ENCODE peak calls at places on chromosomes 13 and 19, in five cellular contexts. One of them, this sample, is unnamed.

GRCh38 chr13:79258489-79258888 is 147.6 kb downstream of the RBM26 start:
- DNase-seq in Caki2: no peak
- DNase-seq in heart right ventricle: no peak
- DNase-seq in dorsolateral prefrontal cortex: no peak
- DNase-seq in upper lobe of right lung: no peak
- DNase-seq in this sample: no peak

GRCh38 chr13:67231481-67231940 is 1.4 kb upstream of the PCDH9 start:
- DNase-seq in Caki2: peak; percentile 5
- DNase-seq in heart right ventricle: no peak
- DNase-seq in dorsolateral prefrontal cortex: no peak
- DNase-seq in upper lobe of right lung: no peak
- DNase-seq in this sample: no peak

GRCh38 chr19:7492142-7493055 is 3.6 kb upstream of the PEX11G start:
- DNase-seq in Caki2: no peak
- DNase-seq in heart right ventricle: no peak
- DNase-seq in dorsolateral prefrontal cortex: no peak
- DNase-seq in upper lobe of right lung: no peak
- DNase-seq in this sample: no peak

GRCh38 chr13:32443111-32443510 is 15.2 kb upstream of the N4BP2L1 start:
- DNase-seq in Caki2: no peak
- DNase-seq in heart right ventricle: no peak
- DNase-seq in dorsolateral prefrontal cortex: no peak
- DNase-seq in upper lobe of right lung: no peak
- DNase-seq in this sample: no peak

GRCh38 chr13:89239361-89240127 is 1568.4 kb downstream of the SLITRK5 start:
- DNase-seq in Caki2: no peak
- DNase-seq in heart right ventricle: no peak
- DNase-seq in dorsolateral prefrontal cortex: no peak
- DNase-seq in upper lobe of right lung: no peak
- DNase-seq in this sample: no peak

GRCh38 chr13:99652141-99652540 is 150.9 kb downstream of the TM9SF2 start:
- DNase-seq in Caki2: no peak
- DNase-seq in heart right ventricle: no peak
- DNase-seq in dorsolateral prefrontal cortex: no peak
- DNase-seq in upper lobe of right lung: no peak
- DNase-seq in this sample: no peak

GRCh38 chr13:55999709-56000108 is 1141.0 kb upstream of the PRR20A start:
- DNase-seq in Caki2: no peak
- DNase-seq in heart right ventricle: no peak
- DNase-seq in dorsolateral prefrontal cortex: no peak
- DNase-seq in upper lobe of right lung: no peak
- DNase-seq in this sample: no peak

GRCh38 chr13:67018775-67019174 is 211.4 kb downstream of the PCDH9 start:
- DNase-seq in Caki2: no peak
- DNase-seq in heart right ventricle: no peak
- DNase-seq in dorsolateral prefrontal cortex: no peak
- DNase-seq in upper lobe of right lung: no peak
- DNase-seq in this sample: no peak

GRCh38 chr19:48708471-48708870 is 11.1 kb downstream of the MAMSTR start:
- DNase-seq in Caki2: no peak
- DNase-seq in heart right ventricle: no peak
- DNase-seq in dorsolateral prefrontal cortex: no peak
- DNase-seq in upper lobe of right lung: no peak
- DNase-seq in this sample: no peak

GRCh38 chr19:32816555-32817099 is 52.9 kb downstream of the SLC7A9 start:
- DNase-seq in Caki2: no peak
- DNase-seq in heart right ventricle: no peak
- DNase-seq in dorsolateral prefrontal cortex: no peak
- DNase-seq in upper lobe of right lung: no peak
- DNase-seq in this sample: no peak

GRCh38 chr19:42926781-42927180 is 9.1 kb upstream of the PSG6 start:
- DNase-seq in Caki2: no peak
- DNase-seq in heart right ventricle: no peak
- DNase-seq in dorsolateral prefrontal cortex: no peak
- DNase-seq in upper lobe of right lung: no peak
- DNase-seq in this sample: no peak

GRCh38 chr13:100581504-100581903 is 7.1 kb downstream of the GGACT start:
- DNase-seq in Caki2: no peak
- DNase-seq in heart right ventricle: no peak
- DNase-seq in dorsolateral prefrontal cortex: no peak
- DNase-seq in upper lobe of right lung: no peak
- DNase-seq in this sample: no peak

GRCh38 chr19:50817941-50818858 is 5.4 kb downstream of the KLK1 start:
- DNase-seq in Caki2: peak; percentile 53
- DNase-seq in heart right ventricle: peak; percentile 48
- DNase-seq in dorsolateral prefrontal cortex: no peak
- DNase-seq in upper lobe of right lung: peak; percentile 73
- DNase-seq in this sample: no peak

GRCh38 chr13:32309812-32310706 is 5.1 kb downstream of the ZAR1L start:
- DNase-seq in Caki2: peak; percentile 25
- DNase-seq in heart right ventricle: no peak
- DNase-seq in dorsolateral prefrontal cortex: no peak
- DNase-seq in upper lobe of right lung: no peak
- DNase-seq in this sample: no peak

GRCh38 chr19:17951151-17952040 is 15.5 kb upstream of the KCNN1 start:
- DNase-seq in Caki2: no peak
- DNase-seq in heart right ventricle: no peak
- DNase-seq in dorsolateral prefrontal cortex: no peak
- DNase-seq in upper lobe of right lung: no peak
- DNase-seq in this sample: no peak

GRCh38 chr13:74767031-74767430 is 632.8 kb upstream of the KLF12 start:
- DNase-seq in Caki2: no peak
- DNase-seq in heart right ventricle: no peak
- DNase-seq in dorsolateral prefrontal cortex: no peak
- DNase-seq in upper lobe of right lung: no peak
- DNase-seq in this sample: no peak

GRCh38 chr13:73273276-73273675 is 214.5 kb downstream of the KLF5 start:
- DNase-seq in Caki2: no peak
- DNase-seq in heart right ventricle: no peak
- DNase-seq in dorsolateral prefrontal cortex: no peak
- DNase-seq in upper lobe of right lung: no peak
- DNase-seq in this sample: no peak

GRCh38 chr13:109840893-109841287 is 54.5 kb upstream of the IRS2 start:
- DNase-seq in Caki2: no peak
- DNase-seq in heart right ventricle: no peak
- DNase-seq in dorsolateral prefrontal cortex: no peak
- DNase-seq in upper lobe of right lung: no peak
- DNase-seq in this sample: no peak

GRCh38 chr19:3387645-3388589 is 21.5 kb downstream of the NFIC start:
- DNase-seq in Caki2: peak; percentile 83
- DNase-seq in heart right ventricle: peak; percentile 88
- DNase-seq in dorsolateral prefrontal cortex: peak; percentile 91
- DNase-seq in upper lobe of right lung: peak; percentile 93
- DNase-seq in this sample: no peak

GRCh38 chr13:59363950-59364349 is 799.8 kb downstream of the DIAPH3 start:
- DNase-seq in Caki2: no peak
- DNase-seq in heart right ventricle: no peak
- DNase-seq in dorsolateral prefrontal cortex: no peak
- DNase-seq in upper lobe of right lung: no peak
- DNase-seq in this sample: no peak

GRCh38 chr13:113187263-113187669 is 21.2 kb downstream of the PCID2 start:
- DNase-seq in Caki2: peak; percentile 93
- DNase-seq in heart right ventricle: peak; percentile 82
- DNase-seq in dorsolateral prefrontal cortex: peak; percentile 68
- DNase-seq in upper lobe of right lung: no peak
- DNase-seq in this sample: no peak

GRCh38 chr13:40130871-40131636 is 475.6 kb downstream of the COG6 start:
- DNase-seq in Caki2: peak; percentile 60
- DNase-seq in heart right ventricle: no peak
- DNase-seq in dorsolateral prefrontal cortex: no peak
- DNase-seq in upper lobe of right lung: no peak
- DNase-seq in this sample: no peak

GRCh38 chr19:13209797-13210775 is 59.9 kb downstream of the IER2 start:
- DNase-seq in Caki2: no peak
- DNase-seq in heart right ventricle: no peak
- DNase-seq in dorsolateral prefrontal cortex: no peak
- DNase-seq in upper lobe of right lung: no peak
- DNase-seq in this sample: no peak

GRCh38 chr13:40386586-40386985 is 279.9 kb downstream of the FOXO1 start:
- DNase-seq in Caki2: no peak
- DNase-seq in heart right ventricle: no peak
- DNase-seq in dorsolateral prefrontal cortex: no peak
- DNase-seq in upper lobe of right lung: no peak
- DNase-seq in this sample: no peak

GRCh38 chr13:23960566-23961156 is 63.4 kb upstream of the C1QTNF9B start:
- DNase-seq in Caki2: peak; percentile 32
- DNase-seq in heart right ventricle: no peak
- DNase-seq in dorsolateral prefrontal cortex: no peak
- DNase-seq in upper lobe of right lung: no peak
- DNase-seq in this sample: no peak

GRCh38 chr13:87698268-87698667 is 27.1 kb downstream of the SLITRK5 start:
- DNase-seq in Caki2: no peak
- DNase-seq in heart right ventricle: no peak
- DNase-seq in dorsolateral prefrontal cortex: no peak
- DNase-seq in upper lobe of right lung: no peak
- DNase-seq in this sample: no peak

GRCh38 chr13:79398915-79399314 is 7.1 kb downstream of the RBM26 start:
- DNase-seq in Caki2: peak; percentile 17
- DNase-seq in heart right ventricle: no peak
- DNase-seq in dorsolateral prefrontal cortex: no peak
- DNase-seq in upper lobe of right lung: no peak
- DNase-seq in this sample: no peak

GRCh38 chr13:114334305-114335053 is 20.2 kb downstream of the CHAMP1 start:
- DNase-seq in Caki2: no peak
- DNase-seq in heart right ventricle: no peak
- DNase-seq in dorsolateral prefrontal cortex: no peak
- DNase-seq in upper lobe of right lung: no peak
- DNase-seq in this sample: no peak

GRCh38 chr19:5955638-5955935 is 22.4 kb downstream of the RANBP3 start:
- DNase-seq in Caki2: no peak
- DNase-seq in heart right ventricle: no peak
- DNase-seq in dorsolateral prefrontal cortex: no peak
- DNase-seq in upper lobe of right lung: no peak
- DNase-seq in this sample: no peak

GRCh38 chr13:52348081-52348480 is 57.9 kb downstream of the THSD1 start:
- DNase-seq in Caki2: peak; percentile 85
- DNase-seq in heart right ventricle: no peak
- DNase-seq in dorsolateral prefrontal cortex: no peak
- DNase-seq in upper lobe of right lung: no peak
- DNase-seq in this sample: no peak

GRCh38 chr13:107461751-107462150 is 753.6 kb downstream of the LIG4 start:
- DNase-seq in Caki2: no peak
- DNase-seq in heart right ventricle: no peak
- DNase-seq in dorsolateral prefrontal cortex: no peak
- DNase-seq in upper lobe of right lung: no peak
- DNase-seq in this sample: no peak

GRCh38 chr19:34308381-34309367 is 54.3 kb downstream of the GARRE1 start:
- DNase-seq in Caki2: no peak
- DNase-seq in heart right ventricle: no peak
- DNase-seq in dorsolateral prefrontal cortex: no peak
- DNase-seq in upper lobe of right lung: no peak
- DNase-seq in this sample: no peak

GRCh38 chr13:114134111-114134943 is 1.9 kb upstream of the RASA3 start:
- DNase-seq in Caki2: peak; percentile 61
- DNase-seq in heart right ventricle: no peak
- DNase-seq in dorsolateral prefrontal cortex: no peak
- DNase-seq in upper lobe of right lung: no peak
- DNase-seq in this sample: no peak

GRCh38 chr19:53626941-53627340 is 4.9 kb upstream of the DPRX start:
- DNase-seq in Caki2: no peak
- DNase-seq in heart right ventricle: no peak
- DNase-seq in dorsolateral prefrontal cortex: no peak
- DNase-seq in upper lobe of right lung: no peak
- DNase-seq in this sample: no peak

GRCh38 chr19:7725791-7726190 is 6.1 kb downstream of the CLEC4G start:
- DNase-seq in Caki2: no peak
- DNase-seq in heart right ventricle: no peak
- DNase-seq in dorsolateral prefrontal cortex: no peak
- DNase-seq in upper lobe of right lung: no peak
- DNase-seq in this sample: no peak

This sample was measured in D721Med.